ENCODE peak calls at places on chromosomes 1 and 21, in seven cellular contexts. S, T, W, L, J, R and Q are unnamed samples.

GRCh38 chr1:151369621-151370048 is 2.9 kb downstream of the SELENBP1 start:
- DNase-seq in S (no peak), T (no peak), W (no peak), L (no peak), J (no peak), R (no peak), Q (no peak)

GRCh38 chr1:72109916-72110315 is 172.4 kb downstream of the NEGR1 start:
- DNase-seq in S (no peak), T (no peak), W (no peak), L (no peak), J (no peak), R (no peak), Q (no peak)

GRCh38 chr1:179081696-179082307 is at the start of gene TOR3A:
- DNase-seq in S (peak; percentile 83), T (peak; percentile 85), W (peak; percentile 81), L (peak; percentile 95), J (peak; percentile 93), R (peak; percentile 81), Q (peak; percentile 94)

GRCh38 chr1:32897082-32898049 is 3.8 kb downstream of the TMEM54 start:
- DNase-seq in S (no peak), T (no peak), W (no peak), L (no peak), J (no peak), R (no peak), Q (peak; percentile 7)

GRCh38 chr21:32329331-32329730 is 30.7 kb downstream of the MRAP start:
- DNase-seq in S (no peak), T (peak; percentile 53), W (no peak), L (no peak), J (no peak), R (no peak), Q (no peak)

GRCh38 chr1:2540816-2541492 is 10.9 kb upstream of the HES5 start:
- DNase-seq in S (no peak), T (no peak), W (no peak), L (peak; percentile 80), J (no peak), R (no peak), Q (peak; percentile 60)

GRCh38 chr1:30817548-30817947 is 60.0 kb upstream of the LAPTM5 start:
- DNase-seq in S (no peak), T (no peak), W (no peak), L (no peak), J (no peak), R (no peak), Q (no peak)

GRCh38 chr1:65149391-65149729 is 1.4 kb downstream of the AK4 start:
- DNase-seq in S (no peak), T (no peak), W (no peak), L (no peak), J (no peak), R (no peak), Q (no peak)

GRCh38 chr1:156746716-156747631 is 4.5 kb downstream of the HDGF start:
- DNase-seq in S (peak; percentile 90), T (peak; percentile 90), W (peak; percentile 90), L (peak; percentile 85), J (peak; percentile 91), R (no peak), Q (peak; percentile 91)

GRCh38 chr1:245365621-245366020 is 210.8 kb downstream of the KIF26B start:
- DNase-seq in S (no peak), T (no peak), W (no peak), L (no peak), J (no peak), R (no peak), Q (no peak)

GRCh38 chr1:81155131-81155530 is 645.6 kb upstream of the ADGRL2 start:
- DNase-seq in S (no peak), T (peak; percentile 85), W (no peak), L (no peak), J (no peak), R (no peak), Q (no peak)

GRCh38 chr1:234986750-234987414 is 141.8 kb downstream of the TOMM20 start:
- DNase-seq in S (no peak), T (no peak), W (peak; percentile 77), L (no peak), J (no peak), R (no peak), Q (no peak)

GRCh38 chr1:28437924-28438699 is 67.7 kb upstream of the RCC1 start:
- DNase-seq in S (peak; percentile 64), T (peak; percentile 96), W (peak; percentile 96), L (no peak), J (no peak), R (no peak), Q (peak; percentile 47)
- TF ChIP-seq USF2 in S (no peak), T (no peak), W (no peak), L (no peak), J (no peak), R (no peak), Q (no peak)

GRCh38 chr21:46091631-46092025 is 6.3 kb upstream of the COL6A2 start:
- DNase-seq in S (no peak), T (peak; percentile 74), W (no peak), L (no peak), J (no peak), R (no peak), Q (no peak)

GRCh38 chr21:46089285-46089684 is 8.6 kb upstream of the COL6A2 start:
- DNase-seq in S (no peak), T (no peak), W (no peak), L (no peak), J (no peak), R (no peak), Q (no peak)

GRCh38 chr21:46092026-46092764 is 5.7 kb upstream of the COL6A2 start:
- DNase-seq in S (no peak), T (peak; percentile 99), W (no peak), L (no peak), J (no peak), R (no peak), Q (no peak)

GRCh38 chr21:46092811-46093667 is 4.9 kb upstream of the COL6A2 start:
- DNase-seq in S (no peak), T (no peak), W (no peak), L (no peak), J (no peak), R (no peak), Q (no peak)

GRCh38 chr21:46091118-46091517 is 6.8 kb upstream of the COL6A2 start:
- DNase-seq in S (no peak), T (no peak), W (no peak), L (no peak), J (no peak), R (no peak), Q (no peak)
- H3K9me3 ChIP-seq in S (no peaks in the 10 kb centered on the region), T (no peaks in the 10 kb centered on the region), W (no peaks in the 10 kb centered on the region), L (no peaks in the 10 kb centered on the region), J (peaks cover 33% of the 10 kb centered on the region), R (no peaks in the 10 kb centered on the region), Q (no peaks in the 10 kb centered on the region)

DNA sequence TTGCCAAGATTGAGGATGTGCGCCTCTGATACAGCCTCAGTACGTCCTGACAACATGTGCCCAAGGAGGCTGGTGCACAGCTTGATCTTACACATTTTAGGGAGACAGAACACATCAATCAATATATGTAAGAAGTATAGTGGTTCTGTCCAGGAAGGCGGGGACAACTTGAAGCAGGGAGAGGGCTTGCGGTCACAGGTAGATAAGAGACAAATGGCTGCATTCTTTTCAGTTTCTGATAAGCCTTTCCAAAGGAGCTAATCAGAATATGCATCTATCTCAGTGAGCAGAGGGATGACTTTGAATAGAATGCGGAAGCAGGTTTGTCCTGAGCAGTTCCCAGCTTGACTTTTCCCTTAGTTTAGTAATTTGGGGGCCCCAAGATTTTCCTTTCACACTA is 10.2 kb downstream of the DHCR24 start:
- DNase-seq in S (no peak), T (no peak), W (no peak), L (peak; percentile 11), J (no peak), R (no peak), Q (no peak)
- TF ChIP-seq USF2 in S (no peak), T (no peak), W (no peak), L (no peak), J (no peak), R (no peak), Q (no peak)

GRCh38 chr21:38234395-38235142 is 22.2 kb upstream of the KCNJ15 start:
- DNase-seq in S (no peak), T (no peak), W (no peak), L (no peak), J (no peak), R (no peak), Q (no peak)
- H3K9me3 ChIP-seq in S (peaks cover 20% of the 10 kb centered on the region), T (peaks cover 2% of the 10 kb centered on the region), W (peaks cover 21% of the 10 kb centered on the region), L (no peaks in the 10 kb centered on the region), J (peaks cover 9% of the 10 kb centered on the region), R (peaks cover 2% of the 10 kb centered on the region), Q (peaks cover 10% of the 10 kb centered on the region)

DNA sequence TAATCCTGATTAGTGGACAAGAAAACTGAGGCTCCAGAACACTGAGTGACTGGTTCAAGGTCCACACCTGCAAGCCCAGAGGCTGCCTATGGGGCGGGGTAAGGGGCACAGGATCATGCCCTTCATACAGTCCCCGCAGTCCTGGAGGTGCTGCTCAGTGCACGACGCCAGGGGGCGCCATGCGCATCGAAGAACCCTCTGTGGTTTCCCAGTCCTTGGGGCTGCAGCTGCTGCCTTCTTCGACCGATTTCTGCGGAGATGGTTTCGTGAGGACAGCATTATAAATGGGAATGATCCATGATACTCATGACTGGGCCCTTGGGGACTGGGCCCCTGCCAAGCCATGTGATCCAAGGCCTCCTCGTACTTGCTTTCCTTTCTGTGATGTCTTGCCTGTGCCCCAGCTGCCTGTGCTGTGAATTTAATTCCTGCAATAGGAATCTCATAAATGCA is 37.1 kb upstream of the ARHGEF10L start:
- DNase-seq in S (peak; percentile 50), T (peak; percentile 85), W (peak; percentile 56), L (peak; percentile 86), J (peak; percentile 99), R (peak; percentile 4), Q (peak; percentile 85)
- TF ChIP-seq USF2 in S (no peak), T (peak; percentile 38), W (no peak), L (no peak), J (peak; percentile 31), R (no peak), Q (no peak)

GRCh38 chr1:152760551-152761190 is 2.8 kb downstream of the KPRP start:
- DNase-seq in S (no peak), T (no peak), W (no peak), L (no peak), J (no peak), R (no peak), Q (no peak)
- H3K9me3 ChIP-seq in S (no peaks in the 10 kb centered on the region), T (no peaks in the 10 kb centered on the region), W (no peaks in the 10 kb centered on the region), L (no peaks in the 10 kb centered on the region), J (peaks cover 89% of the 10 kb centered on the region), R (no peaks in the 10 kb centered on the region), Q (no peaks in the 10 kb centered on the region)